ENCODE peak calls at places on chromosomes 12 and 14, in seven cellular contexts. I is foreskin fibroblast, O is HEK293T, V is T follicular helper cell, W is anterior cingulate cortex, L is fibroblast of lung, C is T-helper 1 cell. J is an unnamed sample.

GRCh38 chr14:54722791-54723432 is 156.0 kb downstream of the SAMD4A start:
- DNase-seq in W (no peak), I (no peak), L (peak; percentile 50), O (peak; percentile 37), V (no peak), C (no peak), J (no peak)

GRCh38 chr14:78848234-78848820 is 678.2 kb downstream of the NRXN3 start:
- DNase-seq in L (peak; percentile 20), O (peak; percentile 50), V (peak; percentile 0), I (peak; percentile 2), W (no peak), C (no peak), J (no peak)

GRCh38 chr12:117124421-117125274 is 25.4 kb upstream of the TESC start:
- DNase-seq in V (no peak), O (no peak), L (no peak), W (no peak), I (no peak), C (no peak), J (no peak)

GRCh38 chr12:4270670-4271432 is 2.7 kb upstream of the CCND2 start:
- DNase-seq in W (no peak), C (peak; percentile 28), V (no peak), L (no peak), I (no peak), O (no peak), J (no peak)

GRCh38 chr12:93221841-93222240 is 155.9 kb upstream of the NUDT4 start:
- DNase-seq in O (no peak), L (no peak), W (no peak), I (no peak), V (no peak), C (no peak), J (no peak)

GRCh38 chr12:14418526-14418925 is 53.0 kb downstream of the ATF7IP start:
- DNase-seq in O (no peak), C (no peak), L (peak; percentile 46), W (no peak), I (no peak), V (no peak), J (no peak)

GRCh38 chr14:32984531-32984930 is 45.9 kb downstream of the NPAS3 start:
- DNase-seq in C (no peak), I (no peak), L (no peak), W (no peak), O (no peak), V (no peak), J (no peak)

GRCh38 chr12:1634590-1635191 is 5.7 kb downstream of the WNT5B start:
- DNase-seq in I (peak; percentile 68), L (peak; percentile 57), O (peak; percentile 80), V (peak; percentile 35), C (peak; percentile 36), W (peak; percentile 64), J (peak; percentile 54)

GRCh38 chr12:113065126-113066007 is 8.8 kb downstream of the DTX1 start:
- DNase-seq in O (peak; percentile 52), C (no peak), W (no peak), V (no peak), L (no peak), I (no peak), J (no peak)

GRCh38 chr14:106843951-106844483 is 1317.6 kb downstream of the TMEM121 start:
- DNase-seq in V (no peak), O (no peak), I (no peak), W (no peak), C (no peak), L (no peak), J (no peak)

J was measured in CD4-positive, alpha-beta T cell.